ENCODE peak calls at places on chromosomes 11 and 22, in ten cellular contexts. One of them, this sample, is unnamed.
A peak's percentile ranks its signal among the peaks of the same experiment; 100 is the strongest.

GRCh38 chr22:23696326-23696851 is 5.6 kb downstream of the RGL4 start:
- DNase-seq in GM12892: peak; percentile 86
- DNase-seq in gastrocnemius medialis: no peak
- DNase-seq in Peyer's patch: peak; percentile 83
- DNase-seq in lower leg skin: peak; percentile 84
- DNase-seq in upper lobe of left lung: no peak
- DNase-seq in breast epithelium: peak; percentile 46
- DNase-seq in K562: no peak
- DNase-seq in A549: no peak
- DNase-seq in prostate gland: no peak
- DNase-seq in this sample: no peak

GRCh38 chr22:47163876-47164513 is 401.5 kb downstream of the TBC1D22A start:
- DNase-seq in breast epithelium: peak; percentile 48
- DNase-seq in K562: no peak
- DNase-seq in GM12892: no peak
- DNase-seq in Peyer's patch: no peak
- DNase-seq in upper lobe of left lung: peak; percentile 66
- DNase-seq in prostate gland: no peak
- DNase-seq in gastrocnemius medialis: peak; percentile 4
- DNase-seq in A549: no peak
- DNase-seq in lower leg skin: peak; percentile 84
- DNase-seq in this sample: no peak

GRCh38 chr22:42766860-42767259 is 46.2 kb upstream of the A4GALT start:
- DNase-seq in K562: no peak
- DNase-seq in prostate gland: no peak
- DNase-seq in lower leg skin: no peak
- DNase-seq in GM12892: no peak
- DNase-seq in Peyer's patch: no peak
- DNase-seq in breast epithelium: no peak
- DNase-seq in A549: no peak
- DNase-seq in upper lobe of left lung: no peak
- DNase-seq in gastrocnemius medialis: no peak
- DNase-seq in this sample: no peak

GRCh38 chr11:57513911-57514537 is 1.5 kb downstream of the SLC43A1 start:
- DNase-seq in A549: no peak
- DNase-seq in breast epithelium: no peak
- DNase-seq in lower leg skin: peak; percentile 91
- DNase-seq in K562: peak; percentile 56
- DNase-seq in upper lobe of left lung: peak; percentile 88
- DNase-seq in GM12892: peak; percentile 46
- DNase-seq in Peyer's patch: peak; percentile 25
- DNase-seq in prostate gland: peak; percentile 51
- DNase-seq in gastrocnemius medialis: peak; percentile 23
- DNase-seq in this sample: peak; percentile 61

GRCh38 chr11:32602657-32603410 is 19.2 kb downstream of the EIF3M start:
- DNase-seq in GM12892: no peak
- DNase-seq in gastrocnemius medialis: no peak
- DNase-seq in prostate gland: no peak
- DNase-seq in A549: no peak
- DNase-seq in lower leg skin: no peak
- DNase-seq in Peyer's patch: no peak
- DNase-seq in K562: no peak
- DNase-seq in breast epithelium: no peak
- DNase-seq in upper lobe of left lung: no peak
- DNase-seq in this sample: no peak

GRCh38 chr11:36012979-36013378 is 69.1 kb downstream of the LDLRAD3 start:
- DNase-seq in A549: no peak
- DNase-seq in Peyer's patch: no peak
- DNase-seq in prostate gland: no peak
- DNase-seq in gastrocnemius medialis: no peak
- DNase-seq in breast epithelium: no peak
- DNase-seq in upper lobe of left lung: no peak
- DNase-seq in lower leg skin: no peak
- DNase-seq in GM12892: no peak
- DNase-seq in K562: no peak
- DNase-seq in this sample: no peak

GRCh38 chr11:102453286-102453797 is 777 bp upstream of the TMEM123 start:
- DNase-seq in A549: no peak
- DNase-seq in lower leg skin: no peak
- DNase-seq in GM12892: no peak
- DNase-seq in K562: no peak
- DNase-seq in prostate gland: peak; percentile 49
- DNase-seq in gastrocnemius medialis: no peak
- DNase-seq in breast epithelium: no peak
- DNase-seq in upper lobe of left lung: peak; percentile 83
- DNase-seq in Peyer's patch: peak; percentile 68
- DNase-seq in this sample: peak; percentile 36

GRCh38 chr11:34904421-34904950 is 11.7 kb downstream of the APIP start:
- DNase-seq in GM12892: no peak
- DNase-seq in A549: no peak
- DNase-seq in upper lobe of left lung: no peak
- DNase-seq in lower leg skin: no peak
- DNase-seq in K562: peak; percentile 21
- DNase-seq in gastrocnemius medialis: no peak
- DNase-seq in prostate gland: no peak
- DNase-seq in Peyer's patch: no peak
- DNase-seq in breast epithelium: no peak
- DNase-seq in this sample: no peak

GRCh38 chr11:72411623-72412532 is 22.5 kb downstream of the CLPB start:
- DNase-seq in GM12892: no peak
- DNase-seq in Peyer's patch: peak; percentile 53
- DNase-seq in lower leg skin: no peak
- DNase-seq in gastrocnemius medialis: peak; percentile 27
- DNase-seq in prostate gland: no peak
- DNase-seq in breast epithelium: no peak
- DNase-seq in A549: no peak
- DNase-seq in upper lobe of left lung: no peak
- DNase-seq in K562: peak; percentile 78
- DNase-seq in this sample: peak; percentile 87

GRCh38 chr11:14537134-14537599 is 17.0 kb upstream of the PSMA1 start:
- DNase-seq in breast epithelium: no peak
- DNase-seq in Peyer's patch: peak; percentile 57
- DNase-seq in GM12892: peak; percentile 36
- DNase-seq in A549: peak; percentile 44
- DNase-seq in gastrocnemius medialis: no peak
- DNase-seq in K562: peak; percentile 63
- DNase-seq in lower leg skin: no peak
- DNase-seq in upper lobe of left lung: no peak
- DNase-seq in prostate gland: no peak
- DNase-seq in this sample: peak; percentile 74

GRCh38 chr22:37806409-37807338 is 1.1 kb upstream of the GCAT start:
- DNase-seq in gastrocnemius medialis: no peak
- DNase-seq in upper lobe of left lung: no peak
- DNase-seq in K562: peak; percentile 64
- DNase-seq in lower leg skin: no peak
- DNase-seq in GM12892: no peak
- DNase-seq in Peyer's patch: no peak
- DNase-seq in prostate gland: no peak
- DNase-seq in breast epithelium: no peak
- DNase-seq in A549: peak; percentile 32
- DNase-seq in this sample: peak; percentile 77

DNA sequence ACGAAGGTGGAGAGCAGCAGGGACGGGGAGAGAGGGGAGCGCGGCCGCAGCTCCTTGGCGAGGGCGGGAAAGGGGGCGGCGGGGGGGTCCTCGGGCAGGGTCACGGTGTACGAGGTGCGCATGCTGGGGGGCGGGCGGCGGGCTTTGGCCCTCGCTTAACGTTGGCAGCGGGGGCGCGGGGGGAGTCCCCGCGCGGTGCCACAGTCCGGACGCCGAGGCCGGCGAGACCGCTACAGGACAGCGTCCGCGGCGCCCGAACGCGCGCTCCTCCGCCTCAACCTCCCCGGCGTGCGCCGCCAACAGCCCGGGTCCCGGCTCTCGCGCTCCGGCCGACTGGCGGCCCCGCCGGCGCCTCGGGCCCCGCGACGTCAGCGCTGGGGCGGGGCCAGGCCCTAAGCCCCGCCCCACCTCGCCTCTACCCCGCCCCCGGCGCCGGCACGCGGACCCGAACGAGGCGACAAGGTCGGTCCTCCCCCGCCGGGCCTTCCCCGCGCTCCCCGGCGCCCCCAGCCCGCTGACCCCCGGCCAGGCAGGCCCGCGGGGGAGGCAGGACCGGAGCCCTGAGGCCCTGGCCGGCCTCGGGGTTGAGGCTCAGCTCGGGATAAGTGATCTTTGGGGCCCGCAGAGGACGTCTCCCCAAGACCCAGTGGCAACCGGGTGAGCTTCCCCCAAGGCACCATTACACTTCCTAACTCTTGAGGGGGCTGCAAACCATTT is 17.5 kb downstream of the USP2 start:
- DNase-seq in breast epithelium: no peak
- DNase-seq in GM12892: peak; percentile 74
- DNase-seq in gastrocnemius medialis: peak; percentile 74
- DNase-seq in prostate gland: no peak
- DNase-seq in upper lobe of left lung: peak; percentile 94
- DNase-seq in lower leg skin: no peak
- DNase-seq in A549: no peak
- DNase-seq in Peyer's patch: no peak
- DNase-seq in K562: peak; percentile 76
- DNase-seq in this sample: peak; percentile 47
- TF ChIP-seq POLR2A in breast epithelium: no peak
- TF ChIP-seq POLR2A in GM12892: no peak
- TF ChIP-seq POLR2A in gastrocnemius medialis: peak; percentile 97
- TF ChIP-seq POLR2A in prostate gland: no peak
- TF ChIP-seq POLR2A in upper lobe of left lung: no peak
- TF ChIP-seq POLR2A in lower leg skin: no peak
- TF ChIP-seq POLR2A in A549: no peak
- TF ChIP-seq POLR2A in Peyer's patch: peak; percentile 66
- TF ChIP-seq POLR2A in K562: no peak
- TF ChIP-seq POLR2A in this sample: no peak

DNA sequence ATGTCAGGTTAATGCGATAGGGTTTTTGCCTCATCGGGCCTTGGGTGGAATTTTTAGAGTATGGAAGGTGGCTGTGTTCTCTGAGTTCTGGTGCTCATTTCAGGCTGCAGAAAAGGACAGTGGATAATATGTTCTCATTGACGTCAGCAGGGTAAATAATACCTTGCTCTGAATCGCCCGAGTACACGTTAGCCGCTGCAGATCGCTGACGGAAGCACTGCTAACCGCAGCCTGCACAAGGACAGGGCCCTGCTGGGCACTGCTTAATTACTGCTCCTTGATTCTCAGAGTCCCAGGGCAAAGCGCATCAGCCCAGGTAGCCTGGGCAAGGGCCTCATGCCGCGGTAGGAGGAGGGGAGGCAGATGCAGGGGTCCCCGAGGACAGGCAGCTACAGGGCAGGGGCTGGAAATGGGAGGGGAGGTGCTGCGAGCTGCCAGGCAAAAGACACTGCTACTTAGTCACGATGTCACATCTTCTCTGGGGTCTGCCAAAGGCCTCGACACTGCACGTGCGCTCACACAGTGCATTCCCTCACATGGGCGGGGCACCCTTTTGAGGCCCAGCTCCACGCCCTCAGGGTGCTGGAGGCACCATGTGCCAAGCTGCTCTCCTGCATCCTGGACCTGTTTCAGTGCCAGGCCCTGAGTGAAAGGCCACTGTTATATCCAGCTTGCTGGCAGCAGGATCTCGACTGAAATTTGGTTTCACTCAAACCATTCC is 35.2 kb downstream of the PPP2R1B start:
- DNase-seq in lower leg skin: peak; percentile 94
- DNase-seq in upper lobe of left lung: peak; percentile 57
- DNase-seq in A549: peak; percentile 62
- DNase-seq in prostate gland: peak; percentile 58
- DNase-seq in K562: no peak
- DNase-seq in Peyer's patch: no peak
- DNase-seq in breast epithelium: peak; percentile 74
- DNase-seq in GM12892: no peak
- DNase-seq in gastrocnemius medialis: peak; percentile 96
- DNase-seq in this sample: peak; percentile 62
- TF ChIP-seq POLR2A in lower leg skin: no peak
- TF ChIP-seq POLR2A in upper lobe of left lung: no peak
- TF ChIP-seq POLR2A in A549: no peak
- TF ChIP-seq POLR2A in prostate gland: no peak
- TF ChIP-seq POLR2A in K562: no peak
- TF ChIP-seq POLR2A in Peyer's patch: no peak
- TF ChIP-seq POLR2A in breast epithelium: no peak
- TF ChIP-seq POLR2A in GM12892: no peak
- TF ChIP-seq POLR2A in gastrocnemius medialis: peak; percentile 60
- TF ChIP-seq POLR2A in this sample: no peak

GRCh38 chr11:64568041-64568571 is 22.9 kb upstream of the SLC22A12 start:
- DNase-seq in K562: no peak
- DNase-seq in upper lobe of left lung: peak; percentile 77
- DNase-seq in gastrocnemius medialis: no peak
- DNase-seq in breast epithelium: no peak
- DNase-seq in prostate gland: no peak
- DNase-seq in Peyer's patch: no peak
- DNase-seq in lower leg skin: no peak
- DNase-seq in GM12892: no peak
- DNase-seq in A549: no peak
- DNase-seq in this sample: no peak

GRCh38 chr11:64564947-64565889 is 25.8 kb upstream of the SLC22A12 start:
- DNase-seq in upper lobe of left lung: no peak
- DNase-seq in lower leg skin: no peak
- DNase-seq in GM12892: no peak
- DNase-seq in prostate gland: no peak
- DNase-seq in Peyer's patch: no peak
- DNase-seq in A549: peak; percentile 17
- DNase-seq in breast epithelium: no peak
- DNase-seq in K562: peak; percentile 15
- DNase-seq in gastrocnemius medialis: no peak
- DNase-seq in this sample: no peak

GRCh38 chr11:64566915-64567882 is 23.8 kb upstream of the SLC22A12 start:
- DNase-seq in GM12892: no peak
- DNase-seq in gastrocnemius medialis: no peak
- DNase-seq in K562: no peak
- DNase-seq in lower leg skin: no peak
- DNase-seq in breast epithelium: no peak
- DNase-seq in A549: no peak
- DNase-seq in Peyer's patch: no peak
- DNase-seq in prostate gland: no peak
- DNase-seq in upper lobe of left lung: peak; percentile 81
- DNase-seq in this sample: no peak

GRCh38 chr11:64564419-64564818 is 26.6 kb upstream of the SLC22A12 start:
- DNase-seq in prostate gland: no peak
- DNase-seq in Peyer's patch: no peak
- DNase-seq in K562: no peak
- DNase-seq in lower leg skin: no peak
- DNase-seq in gastrocnemius medialis: no peak
- DNase-seq in GM12892: no peak
- DNase-seq in A549: no peak
- DNase-seq in breast epithelium: no peak
- DNase-seq in upper lobe of left lung: no peak
- DNase-seq in this sample: no peak

GRCh38 chr11:64566042-64566914 is 24.7 kb upstream of the SLC22A12 start:
- DNase-seq in lower leg skin: no peak
- DNase-seq in A549: peak; percentile 83
- DNase-seq in gastrocnemius medialis: no peak
- DNase-seq in GM12892: no peak
- DNase-seq in K562: peak; percentile 70
- DNase-seq in upper lobe of left lung: no peak
- DNase-seq in Peyer's patch: peak; percentile 22
- DNase-seq in prostate gland: peak; percentile 77
- DNase-seq in breast epithelium: no peak
- DNase-seq in this sample: no peak
- TF ChIP-seq POLR2A in lower leg skin: no peak
- TF ChIP-seq POLR2A in A549: no peak
- TF ChIP-seq POLR2A in gastrocnemius medialis: no peak
- TF ChIP-seq POLR2A in GM12892: no peak
- TF ChIP-seq POLR2A in K562: no peak
- TF ChIP-seq POLR2A in upper lobe of left lung: no peak
- TF ChIP-seq POLR2A in Peyer's patch: no peak
- TF ChIP-seq POLR2A in prostate gland: no peak
- TF ChIP-seq POLR2A in breast epithelium: no peak
- TF ChIP-seq POLR2A in this sample: no peak

GRCh38 chr11:44926036-44926435 is 24.6 kb downstream of the TP53I11 start:
- DNase-seq in prostate gland: no peak
- DNase-seq in upper lobe of left lung: no peak
- DNase-seq in gastrocnemius medialis: no peak
- DNase-seq in K562: no peak
- DNase-seq in A549: no peak
- DNase-seq in GM12892: no peak
- DNase-seq in Peyer's patch: no peak
- DNase-seq in lower leg skin: no peak
- DNase-seq in breast epithelium: no peak
- DNase-seq in this sample: no peak
- TF ChIP-seq POLR2A in prostate gland: no peak
- TF ChIP-seq POLR2A in upper lobe of left lung: no peak
- TF ChIP-seq POLR2A in gastrocnemius medialis: no peak
- TF ChIP-seq POLR2A in K562: no peak
- TF ChIP-seq POLR2A in A549: no peak
- TF ChIP-seq POLR2A in GM12892: no peak
- TF ChIP-seq POLR2A in Peyer's patch: no peak
- TF ChIP-seq POLR2A in lower leg skin: no peak
- TF ChIP-seq POLR2A in breast epithelium: no peak
- TF ChIP-seq POLR2A in this sample: no peak